ENCODE peak calls at places on chromosomes 11 and 22, in five cellular contexts. One of them, this sample, is unnamed.

GRCh38 chr22:19871023-19871844 is 16.6 kb upstream of the GNB1L start:
- DNase-seq in IMR-90: no peak
- DNase-seq in H9: no peak
- DNase-seq in mesenchymal stem cell: no peak
- DNase-seq in H1: no peak
- DNase-seq in this sample: no peak

GRCh38 chr22:40156001-40156516 is 21.7 kb upstream of the TNRC6B start:
- DNase-seq in IMR-90: peak; percentile 85
- DNase-seq in H1: peak; percentile 19
- DNase-seq in H9: peak; percentile 69
- DNase-seq in mesenchymal stem cell: peak; percentile 90
- DNase-seq in this sample: no peak

GRCh38 chr11:34151916-34152845 is 46.8 kb downstream of the NAT10 start:
- DNase-seq in mesenchymal stem cell: no peak
- DNase-seq in H1: no peak
- DNase-seq in H9: no peak
- DNase-seq in IMR-90: no peak
- DNase-seq in this sample: no peak

GRCh38 chr11:95149659-95150294 is 60.1 kb downstream of the ENDOD1 start:
- DNase-seq in H1: no peak
- DNase-seq in IMR-90: no peak
- DNase-seq in mesenchymal stem cell: peak; percentile 45
- DNase-seq in H9: peak; percentile 68
- DNase-seq in this sample: peak; percentile 79

GRCh38 chr22:19632671-19633148 is 81.6 kb upstream of the SEPTIN5 start:
- DNase-seq in H9: peak; percentile 31
- DNase-seq in mesenchymal stem cell: no peak
- DNase-seq in H1: no peak
- DNase-seq in IMR-90: no peak
- DNase-seq in this sample: no peak

GRCh38 chr11:74330065-74330858 is 18.8 kb upstream of the P4HA3 start:
- DNase-seq in H9: no peak
- DNase-seq in H1: no peak
- DNase-seq in IMR-90: peak; percentile 80
- DNase-seq in mesenchymal stem cell: peak; percentile 54
- DNase-seq in this sample: no peak

GRCh38 chr22:35349704-35350538 is 31.0 kb upstream of the HMOX1 start:
- DNase-seq in H1: no peak
- DNase-seq in IMR-90: peak; percentile 37
- DNase-seq in mesenchymal stem cell: no peak
- DNase-seq in H9: no peak
- DNase-seq in this sample: no peak

GRCh38 chr11:3835100-3835485 is 5.7 kb downstream of the RHOG start:
- DNase-seq in H1: no peak
- DNase-seq in IMR-90: peak; percentile 27
- DNase-seq in H9: no peak
- DNase-seq in mesenchymal stem cell: no peak
- DNase-seq in this sample: no peak

DNA sequence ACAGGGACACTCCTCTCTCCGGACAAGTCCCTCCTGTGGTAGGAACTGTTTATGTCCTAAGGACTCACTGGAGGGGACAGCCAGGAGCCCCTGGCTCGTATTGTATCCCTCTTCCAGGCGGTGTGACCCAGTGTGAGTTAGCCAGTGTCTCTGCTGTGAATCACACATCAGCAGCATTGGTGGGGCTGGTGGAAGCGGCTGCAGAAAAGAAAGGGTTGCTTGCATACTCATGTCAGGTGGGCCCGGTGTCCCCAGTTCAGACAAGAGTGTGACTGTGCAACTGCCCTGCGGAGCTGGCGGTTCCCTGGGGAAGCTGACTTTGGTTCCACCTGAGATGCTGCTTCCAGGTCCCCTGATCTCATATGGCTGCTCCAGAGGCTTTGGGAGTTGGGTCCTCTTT is 99.4 kb downstream of the ZBTB16 start:
- DNase-seq in IMR-90: peak; percentile 56
- DNase-seq in mesenchymal stem cell: no peak
- DNase-seq in H1: no peak
- DNase-seq in H9: no peak
- DNase-seq in this sample: no peak
- H2AFZ ChIP-seq in IMR-90: peak overlapping the region; percentile 63
- H2AFZ ChIP-seq in mesenchymal stem cell: no peak overlapping the region
- H2AFZ ChIP-seq in H1: no peak overlapping the region
- H2AFZ ChIP-seq in H9: no peak overlapping the region
- H2AFZ ChIP-seq in this sample: no peak overlapping the region

GRCh38 chr11:23586188-23586587 is 725.9 kb upstream of the CCDC179 start:
- DNase-seq in H1: no peak
- DNase-seq in mesenchymal stem cell: no peak
- DNase-seq in H9: no peak
- DNase-seq in IMR-90: peak; percentile 10
- DNase-seq in this sample: no peak
- H3K14ac ChIP-seq in H1: no peak overlapping the region
- H3K14ac ChIP-seq in mesenchymal stem cell: no peak overlapping the region
- H3K14ac ChIP-seq in H9: no peak overlapping the region
- H3K14ac ChIP-seq in IMR-90: no peak overlapping the region
- H3K14ac ChIP-seq in this sample: no peak overlapping the region

GRCh38 chr11:97622795-97623194 is 1233.0 kb downstream of the JRKL start:
- DNase-seq in H1: no peak
- DNase-seq in IMR-90: no peak
- DNase-seq in H9: no peak
- DNase-seq in mesenchymal stem cell: peak; percentile 28
- DNase-seq in this sample: no peak
- H2BK15ac ChIP-seq in H1: no peak overlapping the region
- H2BK15ac ChIP-seq in IMR-90: no peak overlapping the region
- H2BK15ac ChIP-seq in H9: no peak overlapping the region
- H2BK15ac ChIP-seq in mesenchymal stem cell: no peak overlapping the region
- H2BK15ac ChIP-seq in this sample: no peak overlapping the region

GRCh38 chr11:128603752-128604472 is 16.6 kb upstream of the ETS1 start:
- DNase-seq in IMR-90: no peak
- DNase-seq in mesenchymal stem cell: peak; percentile 24
- DNase-seq in H9: no peak
- DNase-seq in H1: no peak
- DNase-seq in this sample: no peak

GRCh38 chr11:128603003-128603715 is 15.8 kb upstream of the ETS1 start:
- DNase-seq in H9: no peak
- DNase-seq in IMR-90: no peak
- DNase-seq in H1: no peak
- DNase-seq in mesenchymal stem cell: no peak
- DNase-seq in this sample: no peak

GRCh38 chr11:128608732-128609131 is 21.4 kb upstream of the ETS1 start:
- DNase-seq in IMR-90: no peak
- DNase-seq in H1: no peak
- DNase-seq in H9: no peak
- DNase-seq in mesenchymal stem cell: no peak
- DNase-seq in this sample: no peak

GRCh38 chr11:128607819-128608218 is 20.5 kb upstream of the ETS1 start:
- DNase-seq in IMR-90: no peak
- DNase-seq in H9: no peak
- DNase-seq in mesenchymal stem cell: no peak
- DNase-seq in H1: no peak
- DNase-seq in this sample: no peak

GRCh38 chr11:128604723-128605122 is 17.4 kb upstream of the ETS1 start:
- DNase-seq in IMR-90: no peak
- DNase-seq in mesenchymal stem cell: no peak
- DNase-seq in H1: no peak
- DNase-seq in H9: no peak
- DNase-seq in this sample: no peak
- H2AFZ ChIP-seq in IMR-90: no peak overlapping the region
- H2AFZ ChIP-seq in mesenchymal stem cell: no peak overlapping the region
- H2AFZ ChIP-seq in H1: no peak overlapping the region
- H2AFZ ChIP-seq in H9: no peak overlapping the region
- H2AFZ ChIP-seq in this sample: peak overlapping the region; percentile 65

GRCh38 chr11:118922745-118923627 is 2.7 kb downstream of the BCL9L start:
- DNase-seq in H1: no peak
- DNase-seq in mesenchymal stem cell: peak; percentile 14
- DNase-seq in IMR-90: no peak
- DNase-seq in H9: peak; percentile 25
- DNase-seq in this sample: no peak
- H3K14ac ChIP-seq in H1: no peak overlapping the region
- H3K14ac ChIP-seq in mesenchymal stem cell: no peak overlapping the region
- H3K14ac ChIP-seq in IMR-90: peak overlapping the region; percentile 99
- H3K14ac ChIP-seq in H9: no peak overlapping the region
- H3K14ac ChIP-seq in this sample: no peak overlapping the region